ENCODE peak calls at places on chromosomes 3 and 15, in seven cellular contexts. A is fibroblast of lung, C is psoas muscle, O is breast epithelium, L is body of pancreas, W is heart right ventricle, E is AG04450. J is an unnamed sample.

GRCh38 chr15:79007066-79007465 is 62.2 kb upstream of the CTSH start:
- DNase-seq in O (no peak), W (peak; percentile 46), C (no peak), L (peak; percentile 61), A (peak; percentile 58), E (no peak), J (peak; percentile 62)

GRCh38 chr3:16990163-16990562 is 105.4 kb downstream of the PLCL2 start:
- DNase-seq in O (no peak), A (no peak), C (no peak), E (no peak), L (no peak), W (no peak), J (no peak)

GRCh38 chr3:119322523-119323400 is 28.6 kb downstream of the ARHGAP31 start:
- DNase-seq in W (peak; percentile 90), C (peak; percentile 88), E (no peak), L (peak; percentile 82), O (peak; percentile 69), A (peak; percentile 79), J (peak; percentile 84)

GRCh38 chr15:63469984-63470383 is 34.4 kb upstream of the USP3 start:
- DNase-seq in O (no peak), W (no peak), C (no peak), L (no peak), E (no peak), A (no peak), J (no peak)

GRCh38 chr15:63335543-63336240 is 46.0 kb downstream of the CA12 start:
- DNase-seq in L (no peak), C (no peak), E (no peak), W (no peak), A (no peak), O (no peak), J (no peak)

GRCh38 chr3:171317133-171317532 is 143.1 kb downstream of the TNIK start:
- DNase-seq in A (no peak), C (no peak), O (no peak), W (no peak), L (no peak), E (no peak), J (no peak)

GRCh38 chr3:31077021-31077601 is 182.7 kb upstream of the GADL1 start:
- DNase-seq in C (no peak), O (no peak), W (no peak), A (peak; percentile 88), E (peak; percentile 72), L (no peak), J (peak; percentile 78)

GRCh38 chr3:181230258-181230657 is 240.7 kb upstream of the DNAJC19 start:
- DNase-seq in E (no peak), C (no peak), A (no peak), L (peak; percentile 11), W (no peak), O (no peak), J (no peak)

GRCh38 chr3:127501177-127501576 is 89.4 kb downstream of the TPRA1 start:
- DNase-seq in O (no peak), A (no peak), E (no peak), L (no peak), C (no peak), W (no peak), J (no peak)

GRCh38 chr3:108345492-108346205 is 49.3 kb downstream of the HHLA2 start:
- DNase-seq in C (no peak), E (no peak), L (peak; percentile 91), A (peak; percentile 10), O (no peak), W (no peak), J (no peak)

GRCh38 chr3:20182206-20182605 is 3.8 kb downstream of the SGO1 start:
- DNase-seq in O (no peak), A (no peak), E (no peak), C (no peak), W (no peak), L (peak; percentile 76), J (no peak)

GRCh38 chr15:71713191-71713798 is 97.1 kb upstream of the NR2E3 start:
- DNase-seq in A (no peak), O (peak; percentile 18), W (no peak), L (no peak), E (no peak), C (no peak), J (no peak)

GRCh38 chr15:79549196-79549595 is 117.1 kb downstream of the MINAR1 start:
- DNase-seq in E (no peak), C (no peak), L (no peak), O (no peak), A (no peak), W (no peak), J (no peak)

DNA sequence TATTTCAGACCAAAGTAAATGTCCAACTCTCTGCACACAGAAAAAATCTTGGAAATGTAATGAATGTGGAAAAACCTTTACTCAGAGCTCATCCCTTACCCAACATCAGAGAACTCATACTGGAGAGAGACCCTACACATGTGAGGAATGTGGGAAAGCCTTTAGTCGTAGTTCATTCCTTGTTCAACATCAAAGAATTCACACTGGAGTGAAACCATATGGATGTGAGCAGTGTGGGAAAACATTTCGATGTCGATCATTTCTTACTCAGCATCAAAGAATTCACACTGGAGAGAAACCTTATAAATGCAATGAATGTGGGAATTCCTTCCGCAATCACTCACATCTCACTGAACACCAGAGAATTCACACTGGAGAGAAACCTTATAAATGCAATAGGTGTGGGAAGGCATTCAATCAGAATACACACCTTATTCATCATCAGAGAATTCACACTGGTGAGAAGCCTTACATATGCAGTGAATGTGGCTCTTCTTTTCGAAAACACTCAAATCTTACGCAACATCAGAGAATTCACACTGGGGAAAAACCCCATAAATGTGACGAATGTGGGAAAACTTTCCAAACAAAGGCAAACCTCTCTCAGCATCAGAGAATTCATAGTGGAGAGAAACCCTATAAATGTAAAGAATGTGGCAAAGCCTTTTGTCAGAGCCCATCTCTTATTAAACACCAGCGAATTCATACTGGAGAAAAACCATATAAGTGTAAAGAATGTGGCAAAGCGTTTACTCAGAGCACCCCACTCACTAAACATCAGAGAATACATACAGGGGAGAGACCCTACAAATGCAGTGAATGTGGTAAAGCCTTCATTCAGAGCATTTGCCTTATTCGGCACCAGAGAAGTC is 8.0 kb upstream of the ZNF501 start:
- DNase-seq in C (no peak), A (peak; percentile 33), E (no peak), L (no peak), O (no peak), W (no peak), J (no peak)
- H3K9me3 ChIP-seq in C (peaks cover 98% of the 10 kb centered on the region), A (peaks cover 6% of the 10 kb centered on the region), E (peaks cover 60% of the 10 kb centered on the region), L (peaks cover 3% of the 10 kb centered on the region), O (peaks cover 99% of the 10 kb centered on the region), W (peaks cover 58% of the 10 kb centered on the region), J (peaks cover 5% of the 10 kb centered on the region)

GRCh38 chr3:69541059-69541471 is 155.2 kb upstream of the FRMD4B start:
- DNase-seq in O (peak; percentile 60), W (no peak), A (peak; percentile 32), C (no peak), E (no peak), L (no peak), J (peak; percentile 44)
- H3K4me3 ChIP-seq in O (peak overlapping the region; percentile 82), W (peak overlapping the region; percentile 75), A (no peak overlapping the region), C (peak overlapping the region; percentile 61), E (no peak overlapping the region), L (no peak overlapping the region), J (peak overlapping the region; percentile 55)

DNA sequence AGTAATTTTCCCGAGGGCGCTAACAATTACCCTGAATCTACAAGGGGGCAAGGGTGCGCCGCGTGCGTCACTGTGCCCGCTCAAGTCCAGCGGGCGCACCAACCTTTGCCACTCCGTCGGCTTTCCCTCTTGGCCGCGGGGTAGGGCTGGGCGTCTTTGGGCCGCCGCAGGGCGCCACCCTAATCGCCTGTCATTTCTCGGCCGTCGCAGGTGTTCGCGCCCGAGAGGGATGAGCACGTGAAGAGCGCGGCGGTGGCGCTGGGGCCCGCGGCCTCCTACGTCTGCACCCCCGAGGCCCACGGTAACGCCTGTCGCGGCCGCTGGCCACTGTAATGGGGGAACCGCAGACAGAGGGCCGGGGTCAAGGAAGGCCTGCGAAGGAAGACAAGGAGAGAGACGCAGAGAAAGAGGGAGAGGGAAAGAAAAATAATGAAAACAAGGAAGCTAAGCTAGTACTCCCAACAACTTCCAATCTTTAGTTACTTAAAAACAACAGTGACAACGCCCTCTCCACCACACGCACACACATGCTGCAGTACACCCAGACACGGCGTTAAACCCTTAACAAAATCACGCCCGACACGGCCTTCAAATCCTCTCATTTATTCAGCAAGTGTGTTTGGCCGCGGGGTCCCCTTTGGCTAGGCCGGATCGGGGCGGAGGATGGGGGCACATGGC is 3.8 kb downstream of the SKOR1 start:
- DNase-seq in C (no peak), A (no peak), L (no peak), W (no peak), E (no peak), O (no peak), J (no peak)
- H3K27me3 ChIP-seq in C (peaks cover 60% of the 10 kb centered on the region), A (peaks cover 88% of the 10 kb centered on the region), L (peaks cover 79% of the 10 kb centered on the region), W (peaks cover 100% of the 10 kb centered on the region), E (peaks cover 92% of the 10 kb centered on the region), O (peaks cover 30% of the 10 kb centered on the region), J (peaks cover 44% of the 10 kb centered on the region)

GRCh38 chr15:25250011-25250596 is 188.7 kb downstream of the UBE3A start:
- DNase-seq in E (no peak), A (no peak), O (peak; percentile 6), W (no peak), C (no peak), L (peak; percentile 8), J (no peak)
- H3K9me3 ChIP-seq in E (peaks cover 75% of the 10 kb centered on the region), A (no peaks in the 10 kb centered on the region), O (peaks cover 63% of the 10 kb centered on the region), W (no peaks in the 10 kb centered on the region), C (peaks cover 5% of the 10 kb centered on the region), L (no peaks in the 10 kb centered on the region), J (no peaks in the 10 kb centered on the region)

DNA sequence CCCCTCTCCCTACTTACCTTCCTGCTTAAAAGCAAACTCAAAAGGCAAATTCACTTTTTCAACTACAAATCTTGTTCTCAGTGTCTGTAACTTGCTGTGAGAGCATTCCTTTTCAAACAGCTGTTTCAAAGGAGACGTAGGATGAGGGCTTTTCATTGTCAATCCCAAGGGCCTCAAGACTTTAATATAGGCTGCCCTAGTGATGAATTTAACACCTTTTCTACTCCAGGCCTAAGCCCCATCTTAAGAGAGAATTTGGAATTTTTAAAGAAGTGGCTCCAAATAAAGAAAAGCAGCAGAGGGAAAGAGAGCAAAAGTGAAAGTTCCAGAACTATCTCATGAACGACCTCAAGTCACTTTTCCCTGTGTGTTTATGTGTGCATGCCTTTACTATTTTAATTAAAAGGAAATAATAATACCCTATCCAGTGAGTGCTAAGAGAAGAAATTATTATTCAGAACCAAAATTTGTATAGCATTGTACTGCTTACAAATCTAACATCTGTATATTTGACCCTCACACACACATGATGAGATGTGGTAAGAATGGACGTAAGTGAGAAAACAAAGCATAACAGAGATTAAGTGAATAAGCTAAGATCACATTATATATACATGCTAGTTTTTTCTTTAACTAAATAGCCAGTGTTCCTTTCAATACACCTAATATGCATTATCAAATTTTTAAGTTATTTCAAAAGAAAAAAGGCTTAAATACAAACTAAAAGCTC is 196.4 kb downstream of the VGLL3 start:
- DNase-seq in A (peak; percentile 81), C (no peak), E (no peak), L (no peak), O (no peak), W (no peak), J (no peak)
- H3K4me3 ChIP-seq in A (peak overlapping the region; percentile 32), C (peak overlapping the region; percentile 1), E (peak overlapping the region; percentile 30), L (no peak overlapping the region), O (peak overlapping the region; percentile 13), W (peak overlapping the region; percentile 23), J (peak overlapping the region; percentile 24)

J was measured in MG63.